ENCODE peak calls at places on chromosomes 1 and 21, in six cellular contexts. V, F, H, T, U and L are unnamed samples.

GRCh38 chr21:33403128-33403785 is at the start of gene IFNGR2:
- DNase-seq in V (no peak), F (peak; percentile 36), H (no peak), T (peak; percentile 25), U (no peak), L (no peak)

GRCh38 chr1:200129480-200129879 is 102.0 kb downstream of the NR5A2 start:
- DNase-seq in V (no peak), F (no peak), H (no peak), T (no peak), U (peak; percentile 57), L (no peak)

GRCh38 chr1:46611691-46612221 is 4.9 kb downstream of the MOB3C start:
- DNase-seq in V (no peak), F (no peak), H (no peak), T (peak; percentile 67), U (no peak), L (no peak)

GRCh38 chr1:154548028-154548427 is 10.4 kb downstream of the UBE2Q1 start:
- DNase-seq in V (no peak), F (no peak), H (no peak), T (no peak), U (no peak), L (no peak)

GRCh38 chr1:210496063-210496462 is 167.4 kb downstream of the HHAT start:
- DNase-seq in V (no peak), F (no peak), H (no peak), T (peak; percentile 24), U (no peak), L (no peak)

GRCh38 chr1:161099090-161099802 is 1.1 kb downstream of the KLHDC9 start:
- DNase-seq in V (no peak), F (no peak), H (no peak), T (no peak), U (no peak), L (no peak)

GRCh38 chr1:241817331-241817792 is 30.6 kb upstream of the EXO1 start:
- DNase-seq in V (no peak), F (no peak), H (peak; percentile 60), T (peak; percentile 76), U (no peak), L (no peak)

GRCh38 chr1:160197231-160197630 is 6.9 kb downstream of the CASQ1 start:
- DNase-seq in V (no peak), F (no peak), H (no peak), T (no peak), U (no peak), L (no peak)

GRCh38 chr1:78178816-78179215 is 133.1 kb downstream of the GIPC2 start:
- DNase-seq in V (no peak), F (no peak), H (no peak), T (no peak), U (no peak), L (no peak)

GRCh38 chr1:86067626-86068025 is 88.9 kb downstream of the COL24A1 start:
- DNase-seq in V (no peak), F (no peak), H (no peak), T (no peak), U (no peak), L (no peak)

GRCh38 chr1:36885537-36886441 is 148.5 kb downstream of the GRIK3 start:
- DNase-seq in V (no peak), F (no peak), H (no peak), T (no peak), U (peak; percentile 38), L (peak; percentile 33)

GRCh38 chr1:109279615-109280278 is 3.2 kb downstream of the PSRC1 start:
- DNase-seq in V (no peak), F (no peak), H (no peak), T (peak; percentile 12), U (no peak), L (peak; percentile 18)

GRCh38 chr1:26702680-26703038 is 6.8 kb downstream of the ARID1A start:
- DNase-seq in V (no peak), F (no peak), H (no peak), T (no peak), U (no peak), L (no peak)

GRCh38 chr1:153985341-153985912 is 712 bp downstream of the RAB13 start:
- DNase-seq in V (peak; percentile 75), F (no peak), H (no peak), T (peak; percentile 56), U (no peak), L (peak; percentile 83)

GRCh38 chr1:233075045-233075444 is 124.6 kb downstream of the NTPCR start:
- DNase-seq in V (no peak), F (no peak), H (peak; percentile 38), T (peak; percentile 99), U (no peak), L (no peak)

GRCh38 chr1:201376107-201376463 is 1.4 kb downstream of the TNNT2 start:
- DNase-seq in V (no peak), F (no peak), H (no peak), T (no peak), U (no peak), L (no peak)

GRCh38 chr1:160538985-160539651 is 16.1 kb upstream of the SLAMF6 start:
- DNase-seq in V (no peak), F (no peak), H (no peak), T (no peak), U (no peak), L (no peak)

GRCh38 chr1:67749844-67750689 is 65.1 kb downstream of the GADD45A start:
- DNase-seq in V (peak; percentile 76), F (no peak), H (no peak), T (peak; percentile 82), U (no peak), L (peak; percentile 93)

GRCh38 chr1:3471356-3472087 is 17.1 kb downstream of the ARHGEF16 start:
- DNase-seq in V (no peak), F (peak; percentile 63), H (no peak), T (peak; percentile 51), U (peak; percentile 80), L (no peak)

GRCh38 chr1:87981386-87981785 is 652.7 kb downstream of the LMO4 start:
- DNase-seq in V (no peak), F (no peak), H (no peak), T (no peak), U (no peak), L (no peak)

GRCh38 chr1:21585037-21585436 is 75.8 kb downstream of the ALPL start:
- DNase-seq in V (no peak), F (no peak), H (no peak), T (no peak), U (no peak), L (no peak)

GRCh38 chr1:207321790-207322530 is 482 bp downstream of the CD55 start:
- DNase-seq in V (no peak), F (no peak), H (no peak), T (peak; percentile 20), U (no peak), L (no peak)